ENCODE peak calls at places on chromosomes 3 and 15, in nine cellular contexts. B, F, E, Y, V, N, K, W and U are unnamed samples.

GRCh38 chr3:183555541-183556081 is at the start of gene KLHL6:
- DNase-seq in K (no peak), Y (peak), N (peak), B (peak), E (no peak), V (no peak), W (no peak), F (no peak), U (no peak)

GRCh38 chr15:67033521-67033920 is 31.9 kb upstream of the SMAD3 start:
- DNase-seq in E (no peak), F (no peak), V (no peak), B (no peak), Y (no peak), K (no peak), W (no peak), N (no peak), U (no peak)

GRCh38 chr3:66139415-66139814 is 81.4 kb upstream of the SLC25A26 start:
- DNase-seq in W (no peak), Y (no peak), F (no peak), K (no peak), V (no peak), E (no peak), B (no peak), N (no peak), U (no peak)

GRCh38 chr15:22873204-22873701 is 34.8 kb downstream of the NIPA2 start:
- DNase-seq in B (no peak), K (no peak), V (no peak), Y (no peak), F (no peak), N (no peak), E (peak), W (peak), U (no peak)

GRCh38 chr3:120615863-120616599 is 19.9 kb downstream of the NDUFB4 start:
- DNase-seq in N (no peak), K (no peak), Y (no peak), V (no peak), W (peak), B (no peak), E (peak), F (no peak), U (no peak)

GRCh38 chr3:179324270-179324754 is 1.5 kb downstream of the ZNF639 start:
- DNase-seq in K (no peak), N (no peak), Y (no peak), B (no peak), E (peak), F (no peak), V (no peak), W (peak), U (no peak)

GRCh38 chr3:182258538-182259177 is 534.6 kb upstream of the ATP11B start:
- DNase-seq in F (peak), B (peak), K (peak), E (peak), W (peak), N (no peak), V (peak), Y (no peak), U (peak)

GRCh38 chr3:42720126-42720525 is 17.5 kb upstream of the HHATL start:
- DNase-seq in F (no peak), B (no peak), W (no peak), K (no peak), Y (no peak), N (no peak), V (no peak), E (no peak), U (no peak)

GRCh38 chr3:55790596-55791350 is 303.7 kb upstream of the WNT5A start:
- DNase-seq in F (no peak), E (no peak), V (no peak), N (no peak), W (peak), Y (no peak), K (no peak), B (no peak), U (no peak)

GRCh38 chr3:64575211-64575844 is 112.5 kb downstream of the ADAMTS9 start:
- DNase-seq in E (peak), F (no peak), Y (no peak), V (peak), K (peak), N (no peak), B (peak), W (peak), U (no peak)

GRCh38 chr3:119295816-119296484 is 1.8 kb downstream of the ARHGAP31 start:
- DNase-seq in F (no peak), K (no peak), N (no peak), B (no peak), Y (no peak), W (no peak), E (peak), V (no peak), U (no peak)

GRCh38 chr15:48060396-48060795 is 60.4 kb upstream of the SLC24A5 start:
- DNase-seq in E (no peak), K (no peak), F (no peak), B (no peak), Y (no peak), V (no peak), W (no peak), N (no peak), U (no peak)

GRCh38 chr3:179769411-179770247 is 116.8 kb downstream of the USP13 start:
- DNase-seq in V (no peak), Y (no peak), B (no peak), W (no peak), N (no peak), K (no peak), F (no peak), E (no peak), U (no peak)

GRCh38 chr3:32493437-32494414 is 8.9 kb downstream of the CMTM6 start:
- DNase-seq in B (peak), E (peak), F (no peak), K (no peak), W (peak), V (no peak), N (no peak), Y (no peak), U (no peak)

GRCh38 chr15:66798426-66799061 is 96.5 kb downstream of the SMAD6 start:
- DNase-seq in E (peak), W (peak), Y (no peak), F (no peak), V (no peak), B (no peak), N (no peak), K (no peak), U (no peak)

GRCh38 chr15:49864251-49864650 is 243.4 kb downstream of the DTWD1 start:
- DNase-seq in B (no peak), Y (no peak), V (no peak), F (no peak), E (peak), K (no peak), N (no peak), W (no peak), U (no peak)

GRCh38 chr3:101878589-101878988 is 29.3 kb downstream of the NFKBIZ start:
- DNase-seq in V (no peak), K (no peak), N (no peak), Y (no peak), E (no peak), W (no peak), B (no peak), F (no peak), U (no peak)